ENCODE peak calls at places on chromosomes 6 and 20, in ten cellular contexts. S is SJSA1; V is body of pancreas; N is HFF-Myc; Q is breast epithelium; J is naive thymus-derived CD4-positive, alpha-beta T cell; Y is heart right ventricle; I is HepG2; Z is Panc1; A is left ventricle myocardium inferior. W is an unnamed sample.

GRCh38 chr6:15441215-15441868 is 195.5 kb downstream of the JARID2 start:
- DNase-seq in S (peak), V (peak), N (peak), Q (no peak), J (peak), Y (peak), I (peak), Z (peak), A (no peak), W (no peak)

GRCh38 chr6:13874191-13874549 is 50.6 kb upstream of the RNF182 start:
- DNase-seq in S (no peak), V (no peak), N (no peak), Q (no peak), J (no peak), Y (no peak), I (no peak), Z (no peak), A (no peak), W (no peak)

GRCh38 chr6:117915846-117916245 is 8.8 kb downstream of the SLC35F1 start:
- DNase-seq in S (no peak), V (no peak), N (no peak), Q (no peak), J (no peak), Y (no peak), I (no peak), Z (no peak), A (no peak), W (no peak)

GRCh38 chr6:112332274-112332673 is 14.9 kb upstream of the RFPL4B start:
- DNase-seq in S (no peak), V (no peak), N (peak), Q (no peak), J (no peak), Y (no peak), I (no peak), Z (no peak), A (no peak), W (no peak)

GRCh38 chr6:121881974-121882667 is 446.7 kb downstream of the GJA1 start:
- DNase-seq in S (peak), V (no peak), N (peak), Q (no peak), J (no peak), Y (no peak), I (no peak), Z (no peak), A (no peak), W (peak)

GRCh38 chr20:19284400-19285178 is 72.1 kb downstream of the SLC24A3 start:
- DNase-seq in S (no peak), V (no peak), N (no peak), Q (no peak), J (no peak), Y (no peak), I (no peak), Z (no peak), A (no peak), W (no peak)

GRCh38 chr20:31751126-31751525 is 12.0 kb downstream of the TPX2 start:
- DNase-seq in S (no peak), V (no peak), N (no peak), Q (no peak), J (no peak), Y (peak), I (no peak), Z (no peak), A (no peak), W (peak)

GRCh38 chr20:37336369-37337207 is 9.4 kb upstream of the SRC start:
- DNase-seq in S (no peak), V (peak), N (no peak), Q (no peak), J (no peak), Y (peak), I (no peak), Z (no peak), A (peak), W (no peak)

GRCh38 chr6:143215785-143216184 is 155.1 kb downstream of the AIG1 start:
- DNase-seq in S (no peak), V (no peak), N (no peak), Q (no peak), J (no peak), Y (no peak), I (no peak), Z (no peak), A (no peak), W (no peak)

GRCh38 chr20:62198931-62199330 is 16.1 kb downstream of the MTG2 start:
- DNase-seq in S (no peak), V (no peak), N (no peak), Q (no peak), J (no peak), Y (no peak), I (no peak), Z (no peak), A (no peak), W (no peak)

GRCh38 chr6:68638225-68638900 is 3.3 kb downstream of the ADGRB3 start:
- DNase-seq in S (no peak), V (peak), N (no peak), Q (no peak), J (no peak), Y (no peak), I (peak), Z (no peak), A (peak), W (no peak)

GRCh38 chr6:42520786-42521607 is 42.8 kb upstream of the UBR2 start:
- DNase-seq in S (no peak), V (no peak), N (no peak), Q (no peak), J (no peak), Y (no peak), I (no peak), Z (no peak), A (no peak), W (no peak)

GRCh38 chr6:106114492-106114891 is 28.4 kb downstream of the PRDM1 start:
- DNase-seq in S (peak), V (no peak), N (no peak), Q (no peak), J (no peak), Y (no peak), I (no peak), Z (no peak), A (no peak), W (no peak)

GRCh38 chr6:105209950-105210706 is 30.3 kb upstream of the POPDC3 start:
- DNase-seq in S (no peak), V (no peak), N (no peak), Q (no peak), J (no peak), Y (no peak), I (peak), Z (no peak), A (no peak), W (peak)

GRCh38 chr6:126696921-126697693 is 357.2 kb downstream of the CENPW start:
- DNase-seq in S (no peak), V (no peak), N (no peak), Q (no peak), J (no peak), Y (no peak), I (no peak), Z (no peak), A (no peak), W (no peak)

GRCh38 chr6:163661271-163661671 is 246.8 kb downstream of the QKI start:
- DNase-seq in S (no peak), V (peak), N (no peak), Q (no peak), J (no peak), Y (no peak), I (no peak), Z (no peak), A (no peak), W (no peak)

GRCh38 chr6:113690957-113691656 is 166.0 kb upstream of the MARCKS start:
- DNase-seq in S (no peak), V (no peak), N (no peak), Q (no peak), J (no peak), Y (no peak), I (no peak), Z (no peak), A (no peak), W (no peak)

GRCh38 chr6:127188752-127189151 is 70.3 kb downstream of the RSPO3 start:
- DNase-seq in S (no peak), V (no peak), N (no peak), Q (no peak), J (no peak), Y (no peak), I (no peak), Z (no peak), A (no peak), W (no peak)

GRCh38 chr6:140980265-140980887 is 1152.3 kb upstream of the GJE1 start:
- DNase-seq in S (no peak), V (no peak), N (no peak), Q (no peak), J (no peak), Y (no peak), I (no peak), Z (no peak), A (no peak), W (no peak)

GRCh38 chr6:958531-958930 is 265.6 kb upstream of the EXOC2 start:
- DNase-seq in S (peak), V (no peak), N (peak), Q (no peak), J (no peak), Y (no peak), I (no peak), Z (no peak), A (no peak), W (peak)

GRCh38 chr6:146878564-146879343 is 280.0 kb downstream of the ADGB start:
- DNase-seq in S (no peak), V (no peak), N (no peak), Q (no peak), J (no peak), Y (no peak), I (no peak), Z (no peak), A (no peak), W (no peak)

GRCh38 chr20:63977392-63978276 is 1.8 kb downstream of the SAMD10 start:
- DNase-seq in S (peak), V (no peak), N (no peak), Q (no peak), J (no peak), Y (peak), I (peak), Z (no peak), A (no peak), W (no peak)
- H3K4me3 ChIP-seq in S (no peak), V (no peak), N (peak), Q (no peak), J (peak), Y (no peak), I (peak), Z (no peak), A (no peak), W (no peak)

GRCh38 chr20:57329608-57330221 is at the start of gene SPO11:
- DNase-seq in S (no peak), V (no peak), N (no peak), Q (no peak), J (no peak), Y (no peak), I (no peak), Z (no peak), A (no peak), W (no peak)
- H3K4me3 ChIP-seq in S (no peak), V (no peak), N (no peak), Q (no peak), J (no peak), Y (no peak), I (no peak), Z (no peak), A (no peak), W (no peak)

GRCh38 chr6:30152910-30153309 is 8.1 kb downstream of the TRIM10 start:
- DNase-seq in S (no peak), V (no peak), N (no peak), Q (no peak), J (no peak), Y (no peak), I (no peak), Z (no peak), A (no peak), W (no peak)
- H3K4me3 ChIP-seq in S (no peak), V (no peak), N (no peak), Q (no peak), J (no peak), Y (no peak), I (no peak), Z (no peak), A (no peak), W (no peak)

GRCh38 chr6:28609672-28610071 is 84.0 kb downstream of the GPX5 start:
- DNase-seq in S (no peak), V (no peak), N (no peak), Q (no peak), J (no peak), Y (no peak), I (no peak), Z (no peak), A (no peak), W (no peak)

GRCh38 chr6:28615955-28616747 is 90.5 kb downstream of the GPX5 start:
- DNase-seq in S (no peak), V (no peak), N (no peak), Q (no peak), J (no peak), Y (no peak), I (no peak), Z (no peak), A (no peak), W (no peak)

GRCh38 chr6:28618889-28619555 is 93.3 kb downstream of the GPX5 start:
- DNase-seq in S (no peak), V (no peak), N (no peak), Q (no peak), J (no peak), Y (no peak), I (no peak), Z (no peak), A (no peak), W (no peak)

GRCh38 chr6:28615616-28615954 is 89.9 kb downstream of the GPX5 start:
- DNase-seq in S (no peak), V (no peak), N (no peak), Q (no peak), J (no peak), Y (no peak), I (no peak), Z (no peak), A (no peak), W (no peak)
- H3K4me3 ChIP-seq in S (no peak), V (no peak), N (no peak), Q (no peak), J (no peak), Y (no peak), I (no peak), Z (no peak), A (no peak), W (no peak)

GRCh38 chr6:35716798-35717197 is 20.0 kb upstream of the ARMC12 start:
- DNase-seq in S (no peak), V (no peak), N (no peak), Q (peak), J (no peak), Y (no peak), I (no peak), Z (no peak), A (no peak), W (no peak)

GRCh38 chr6:35713426-35713825 is 23.4 kb upstream of the ARMC12 start:
- DNase-seq in S (no peak), V (no peak), N (no peak), Q (no peak), J (no peak), Y (no peak), I (no peak), Z (no peak), A (no peak), W (no peak)

GRCh38 chr6:35711731-35712130 is 23.0 kb upstream of the FKBP5 start:
- DNase-seq in S (no peak), V (no peak), N (no peak), Q (no peak), J (no peak), Y (no peak), I (no peak), Z (no peak), A (no peak), W (no peak)

GRCh38 chr6:35710241-35710847 is 21.6 kb upstream of the FKBP5 start:
- DNase-seq in S (no peak), V (peak), N (no peak), Q (peak), J (no peak), Y (no peak), I (no peak), Z (no peak), A (no peak), W (no peak)

GRCh38 chr6:35713006-35713405 is 23.8 kb upstream of the ARMC12 start:
- DNase-seq in S (no peak), V (no peak), N (no peak), Q (peak), J (no peak), Y (no peak), I (no peak), Z (no peak), A (no peak), W (no peak)
- H3K4me3 ChIP-seq in S (no peak), V (no peak), N (no peak), Q (no peak), J (no peak), Y (no peak), I (no peak), Z (no peak), A (no peak), W (no peak)

GRCh38 chr6:18447552-18447951 is 60.4 kb downstream of the RNF144B start:
- DNase-seq in S (no peak), V (no peak), N (peak), Q (no peak), J (no peak), Y (no peak), I (no peak), Z (no peak), A (no peak), W (no peak)

GRCh38 chr6:18446771-18447170 is 59.6 kb downstream of the RNF144B start:
- DNase-seq in S (no peak), V (no peak), N (no peak), Q (no peak), J (no peak), Y (no peak), I (no peak), Z (no peak), A (no peak), W (no peak)

GRCh38 chr6:18441253-18441979 is 54.3 kb downstream of the RNF144B start:
- DNase-seq in S (no peak), V (no peak), N (no peak), Q (no peak), J (no peak), Y (no peak), I (no peak), Z (no peak), A (no peak), W (no peak)

GRCh38 chr6:18439581-18439980 is 52.4 kb downstream of the RNF144B start:
- DNase-seq in S (no peak), V (no peak), N (no peak), Q (no peak), J (no peak), Y (no peak), I (no peak), Z (no peak), A (no peak), W (no peak)

GRCh38 chr6:18444176-18444575 is 57.0 kb downstream of the RNF144B start:
- DNase-seq in S (no peak), V (no peak), N (no peak), Q (no peak), J (no peak), Y (no peak), I (no peak), Z (no peak), A (no peak), W (no peak)
- H3K4me3 ChIP-seq in S (no peak), V (no peak), N (no peak), Q (no peak), J (no peak), Y (no peak), I (no peak), Z (no peak), A (no peak), W (no peak)

GRCh38 chr20:23083553-23084220 is 2.4 kb downstream of the CD93 start:
- DNase-seq in S (no peak), V (no peak), N (no peak), Q (no peak), J (no peak), Y (no peak), I (no peak), Z (no peak), A (no peak), W (no peak)
- H3K4me3 ChIP-seq in S (no peak), V (no peak), N (no peak), Q (peak), J (no peak), Y (peak), I (no peak), Z (no peak), A (peak), W (no peak)

DNA sequence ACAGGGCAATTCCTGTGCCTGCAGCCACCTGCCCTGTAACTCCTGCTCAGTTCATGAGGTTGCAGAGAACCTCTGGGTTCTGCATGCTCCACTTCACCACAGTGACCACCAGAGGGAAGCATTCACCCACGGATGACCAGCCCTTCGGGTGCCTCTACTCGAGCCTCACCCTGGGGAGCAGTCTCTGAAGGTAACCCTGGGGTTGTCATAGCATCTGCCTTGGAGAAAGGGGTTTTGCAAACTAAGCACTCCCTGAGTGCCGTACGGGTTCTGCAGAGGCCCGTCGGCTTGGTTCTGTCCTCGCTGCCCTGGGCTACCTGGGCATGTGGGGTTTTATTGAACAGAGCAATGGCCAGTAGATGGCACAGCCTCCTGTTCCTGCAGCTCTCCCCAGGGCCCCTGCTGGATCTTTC is 10.2 kb upstream of the CST5 start:
- DNase-seq in S (peak), V (peak), N (peak), Q (no peak), J (peak), Y (peak), I (peak), Z (peak), A (peak), W (no peak)
- H3K4me3 ChIP-seq in S (no peak), V (no peak), N (no peak), Q (no peak), J (no peak), Y (no peak), I (no peak), Z (no peak), A (no peak), W (no peak)

DNA sequence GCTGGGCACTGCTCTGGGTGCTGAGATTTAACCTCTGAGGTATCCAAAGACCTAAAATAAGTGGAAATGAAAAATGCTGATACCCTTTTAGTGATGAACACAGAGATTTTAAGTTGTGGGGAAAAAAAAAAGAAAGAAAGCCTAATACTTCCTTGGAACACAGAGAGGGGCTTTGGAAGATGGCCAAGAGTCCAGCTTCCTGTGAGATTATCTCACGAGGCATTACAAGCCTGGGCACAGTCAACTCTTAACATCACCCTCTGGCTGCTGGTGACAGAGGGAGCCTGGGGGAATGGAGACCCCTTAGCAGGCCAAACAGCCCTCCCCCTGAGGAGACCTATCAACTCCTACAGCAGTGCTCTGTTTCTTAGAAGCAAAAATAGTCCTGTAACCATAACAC is 19.7 kb downstream of the BTN2A1 start:
- DNase-seq in S (no peak), V (peak), N (no peak), Q (no peak), J (no peak), Y (no peak), I (no peak), Z (no peak), A (no peak), W (no peak)
- H3K4me3 ChIP-seq in S (no peak), V (no peak), N (no peak), Q (no peak), J (no peak), Y (no peak), I (no peak), Z (no peak), A (no peak), W (no peak)

DNA sequence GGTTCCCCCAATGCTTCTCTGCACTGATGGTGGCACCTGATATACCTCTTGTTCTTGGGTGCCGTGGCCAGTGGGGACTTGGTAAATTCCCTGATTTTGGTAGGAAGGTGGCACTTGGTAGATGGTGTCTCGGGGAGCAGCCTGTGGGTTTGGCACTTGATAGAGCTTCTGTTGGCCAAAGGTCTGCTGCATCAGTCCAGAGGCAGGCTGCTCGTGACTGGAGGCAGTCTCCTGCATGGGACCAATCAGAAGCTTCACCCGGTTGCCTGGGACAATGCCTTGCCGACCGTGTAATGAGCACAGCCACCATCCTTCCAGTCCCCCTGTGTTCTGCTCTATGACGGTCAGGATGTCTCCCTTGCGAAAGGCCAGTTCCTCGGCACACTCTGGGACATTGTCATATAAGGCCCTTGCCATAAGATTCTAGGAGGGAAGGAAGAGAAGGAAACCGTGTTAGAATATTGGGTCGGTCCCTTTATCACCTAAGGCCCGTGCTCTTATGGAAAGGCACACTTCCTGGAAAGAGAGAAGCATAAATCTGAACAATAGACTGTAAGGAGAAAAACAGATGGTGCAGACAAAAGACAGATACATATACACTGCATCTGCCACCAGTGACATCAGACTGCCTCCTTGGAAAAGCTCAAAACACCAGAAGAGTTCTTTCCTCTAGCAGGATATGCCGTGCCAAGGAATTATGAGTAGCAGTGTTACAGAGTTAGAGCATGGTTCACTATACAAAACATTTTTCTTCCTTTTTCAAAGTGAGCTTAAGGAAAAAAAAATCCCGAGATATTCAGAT is 19.0 kb downstream of the NEDD9 start:
- DNase-seq in S (no peak), V (no peak), N (no peak), Q (no peak), J (no peak), Y (no peak), I (no peak), Z (no peak), A (no peak), W (no peak)
- H3K4me3 ChIP-seq in S (no peak), V (no peak), N (no peak), Q (no peak), J (no peak), Y (no peak), I (no peak), Z (no peak), A (peak), W (no peak)

W was measured in skeletal muscle cell.